ENCODE peak calls at places on chromosomes 3 and 15, in nine cellular contexts. K is stomach, Z is ovary, J is transverse colon, X is A549, W is sigmoid colon, T is SK-N-SH, R is H1, N is upper lobe of left lung. S is an unnamed sample.
A peak's percentile ranks its signal among the peaks of the same experiment; 100 is the strongest.

GRCh38 chr3:180870008-180870733 is 42.3 kb upstream of the FXR1 start:
- DNase-seq in N (no peak), W (peak; percentile 68), X (no peak), T (no peak), Z (peak; percentile 79), J (peak; percentile 9), K (no peak), R (peak; percentile 73), S (no peak)

GRCh38 chr15:34818531-34818930 is 23.2 kb upstream of the ACTC1 start:
- DNase-seq in T (no peak), N (no peak), Z (no peak), R (no peak), W (no peak), J (no peak), K (no peak), X (no peak), S (no peak)

GRCh38 chr3:111750278-111750884 is 108.7 kb upstream of the PHLDB2 start:
- DNase-seq in W (no peak), T (no peak), J (no peak), R (no peak), X (no peak), Z (no peak), N (no peak), K (no peak), S (no peak)

GRCh38 chr3:48656841-48657281 is 5.8 kb downstream of the CELSR3 start:
- DNase-seq in T (no peak), R (no peak), X (no peak), K (no peak), J (no peak), N (no peak), W (no peak), Z (no peak), S (no peak)

GRCh38 chr3:101617478-101617877 is 43.5 kb downstream of the PCNP start:
- DNase-seq in J (no peak), W (no peak), Z (no peak), R (no peak), K (no peak), T (no peak), X (no peak), N (no peak), S (no peak)

GRCh38 chr15:31325432-31325975 is 1.1 kb upstream of the KLF13 start:
- DNase-seq in N (peak; percentile 73), W (peak; percentile 89), J (peak; percentile 77), T (peak; percentile 82), X (no peak), R (no peak), K (peak; percentile 64), Z (peak; percentile 90), S (peak; percentile 70)

GRCh38 chr3:150078983-150079739 is 108.5 kb upstream of the PFN2 start:
- DNase-seq in X (peak; percentile 27), Z (no peak), R (no peak), N (no peak), T (peak; percentile 38), W (peak; percentile 74), J (no peak), K (no peak), S (no peak)

GRCh38 chr15:39239562-39239961 is 341.3 kb upstream of the THBS1 start:
- DNase-seq in W (no peak), X (no peak), R (no peak), J (no peak), T (no peak), K (no peak), Z (no peak), N (no peak), S (no peak)

DNA sequence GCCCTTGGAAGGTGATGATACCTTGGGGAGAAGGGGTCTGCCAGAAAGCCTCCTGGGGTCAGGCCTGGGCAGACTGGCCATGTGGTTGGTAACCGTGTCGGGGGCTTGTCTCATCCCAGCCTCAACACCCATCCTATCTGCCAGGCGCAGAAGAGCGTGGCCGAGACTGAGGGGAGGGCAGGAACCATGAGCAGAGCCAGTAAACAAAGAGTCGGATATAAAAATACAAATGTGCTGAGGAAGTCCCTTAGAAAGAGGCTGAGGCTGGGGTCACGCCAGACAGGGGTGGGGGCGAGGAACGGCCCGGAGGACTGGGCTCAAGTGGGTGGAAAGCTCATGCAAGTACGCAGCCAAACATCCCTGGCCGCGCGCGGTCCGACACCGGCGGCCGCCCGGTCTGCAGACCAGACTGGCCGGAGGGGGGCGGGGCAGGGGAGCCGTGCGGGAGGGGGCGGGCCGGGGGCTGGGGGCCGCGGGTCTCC is 1.9 kb downstream of the CAMK2N2 start:
- DNase-seq in K (no peak), W (no peak), Z (no peak), R (no peak), X (no peak), J (no peak), N (no peak), T (peak; percentile 51), S (no peak)
- H3K4me3 ChIP-seq in K (peak overlapping the region; percentile 63), W (no peak overlapping the region), Z (no peak overlapping the region), R (no peak overlapping the region), X (no peak overlapping the region), J (no peak overlapping the region), N (no peak overlapping the region), T (no peak overlapping the region), S (no peak overlapping the region)

GRCh38 chr3:42728668-42729364 is 26.2 kb upstream of the HHATL start:
- DNase-seq in Z (no peak), N (no peak), X (no peak), R (peak; percentile 30), K (no peak), J (no peak), W (peak; percentile 27), T (no peak), S (no peak)

GRCh38 chr3:42730294-42730693 is 27.7 kb upstream of the HHATL start:
- DNase-seq in Z (no peak), J (no peak), T (no peak), X (no peak), R (peak; percentile 28), W (peak; percentile 46), K (no peak), N (no peak), S (no peak)

GRCh38 chr3:42728056-42728455 is 25.5 kb upstream of the HHATL start:
- DNase-seq in N (no peak), W (peak; percentile 71), J (no peak), R (peak; percentile 31), T (no peak), K (no peak), X (no peak), Z (no peak), S (no peak)

GRCh38 chr3:42730706-42731420 is 28.3 kb upstream of the HHATL start:
- DNase-seq in K (no peak), J (no peak), W (peak; percentile 51), Z (no peak), X (no peak), N (no peak), R (peak; percentile 33), T (no peak), S (no peak)

DNA sequence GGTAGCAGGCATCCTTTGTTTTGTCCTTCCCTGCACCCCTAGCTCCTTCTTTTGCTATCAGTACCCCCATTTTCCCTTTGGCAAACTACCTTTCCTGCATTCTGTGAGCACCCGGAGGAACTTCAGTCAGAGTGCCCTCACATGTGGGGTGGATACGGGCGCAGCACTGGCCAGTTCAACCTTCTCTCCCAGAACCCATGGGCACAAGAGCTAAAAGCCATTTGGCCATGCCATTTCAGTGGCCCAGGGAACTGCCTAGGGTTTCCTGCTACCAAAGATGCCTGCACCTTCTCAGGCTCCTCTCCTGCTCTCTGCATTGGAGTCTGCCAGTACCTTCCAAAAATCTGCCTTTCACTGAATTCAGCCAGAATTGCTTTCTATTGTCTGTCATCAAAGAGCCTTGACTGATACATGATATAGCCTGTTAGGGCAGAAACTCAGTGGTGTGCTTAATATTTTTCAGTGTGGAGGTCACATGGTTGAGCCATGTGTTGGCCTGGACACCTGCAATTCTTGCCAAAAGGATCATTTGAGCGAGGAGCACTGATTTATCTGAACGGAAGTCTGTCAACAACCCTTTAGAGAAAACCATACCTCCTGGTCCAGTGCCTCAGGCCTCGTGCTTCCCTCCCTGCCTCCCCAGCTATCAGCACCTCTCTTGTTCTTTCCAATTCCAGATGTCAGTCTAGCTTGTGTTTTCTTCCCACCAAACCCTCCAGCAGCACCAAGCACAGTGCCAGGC is 27.0 kb upstream of the HHATL start:
- DNase-seq in T (peak; percentile 49), R (peak; percentile 30), Z (no peak), W (peak; percentile 13), J (no peak), N (no peak), X (no peak), K (no peak), S (no peak)
- TF ChIP-seq EP300 in T (no peak), R (no peak), Z (no peak), W (no peak), J (no peak), N (no peak), X (no peak), K (no peak), S (peak; percentile 11)

GRCh38 chr15:96331942-96332853 is 1.7 kb downstream of the NR2F2 start:
- DNase-seq in T (no peak), R (peak; percentile 70), K (no peak), N (peak; percentile 62), J (peak; percentile 41), X (peak; percentile 79), W (peak; percentile 77), Z (peak; percentile 57), S (peak; percentile 4)

GRCh38 chr15:96331141-96331941 is 841 bp downstream of the NR2F2 start:
- DNase-seq in R (peak; percentile 67), W (peak; percentile 76), X (peak; percentile 58), Z (peak; percentile 56), T (peak; percentile 76), N (no peak), J (no peak), K (no peak), S (peak; percentile 5)

GRCh38 chr15:96329403-96329981 is 1.0 kb upstream of the NR2F2 start:
- DNase-seq in T (no peak), X (peak; percentile 10), K (no peak), N (no peak), W (no peak), Z (no peak), R (no peak), J (no peak), S (no peak)

GRCh38 chr15:96330064-96330449 is 443 bp upstream of the NR2F2 start:
- DNase-seq in W (peak; percentile 92), R (peak; percentile 81), J (peak; percentile 66), K (no peak), Z (no peak), N (no peak), T (no peak), X (peak; percentile 82), S (peak; percentile 50)

DNA sequence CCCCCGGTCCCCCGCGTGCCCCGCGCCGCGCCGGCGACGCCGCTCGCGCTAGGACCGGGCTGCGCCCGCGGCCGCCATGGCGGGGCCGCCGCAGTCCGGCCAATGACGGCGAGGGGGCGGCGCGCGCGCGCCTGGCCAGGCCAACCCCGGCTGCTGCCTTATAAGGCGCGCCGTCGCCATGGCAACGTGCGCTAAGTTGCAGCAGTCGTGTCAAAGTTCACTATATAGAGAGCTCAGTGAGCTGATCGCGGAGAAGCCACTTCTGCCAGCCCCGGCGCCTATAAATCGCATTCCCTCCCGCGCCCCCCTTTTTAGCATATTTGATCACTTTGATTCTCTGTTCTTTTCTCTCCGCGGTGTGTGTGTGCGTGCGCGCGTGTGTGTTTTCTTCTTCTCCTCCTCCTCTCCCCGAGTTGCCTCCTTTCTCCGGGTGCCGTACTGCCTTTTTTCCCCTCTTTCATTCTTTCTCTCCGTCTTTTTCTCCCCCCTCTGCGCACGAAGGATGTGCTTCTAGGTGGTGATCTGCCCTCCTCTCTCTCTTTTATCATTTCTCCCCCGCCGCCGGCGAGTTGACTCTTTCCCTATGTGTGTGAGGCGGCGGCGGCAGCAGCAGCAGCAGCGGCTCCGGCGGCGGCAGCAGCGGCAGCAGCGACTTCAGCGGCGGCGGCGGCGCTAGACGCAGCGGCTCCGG is at the start of gene NR2F2:
- DNase-seq in J (peak; percentile 94), X (peak; percentile 98), Z (peak; percentile 99), R (peak; percentile 88), W (peak; percentile 99), K (peak; percentile 98), N (peak; percentile 98), T (peak; percentile 96), S (peak; percentile 98)
- H3K27ac ChIP-seq in J (peak within 1 kb of the TSS; percentile 97), X (peak within 1 kb of the TSS; percentile 89), Z (peak within 1 kb of the TSS; percentile 99), R (no peak within 1 kb of the TSS), W (peak within 1 kb of the TSS; percentile 97), K (peak within 1 kb of the TSS; percentile 96), N (peak within 1 kb of the TSS; percentile 89), T (peak within 1 kb of the TSS; percentile 70), S (peak within 1 kb of the TSS; percentile 95)

DNA sequence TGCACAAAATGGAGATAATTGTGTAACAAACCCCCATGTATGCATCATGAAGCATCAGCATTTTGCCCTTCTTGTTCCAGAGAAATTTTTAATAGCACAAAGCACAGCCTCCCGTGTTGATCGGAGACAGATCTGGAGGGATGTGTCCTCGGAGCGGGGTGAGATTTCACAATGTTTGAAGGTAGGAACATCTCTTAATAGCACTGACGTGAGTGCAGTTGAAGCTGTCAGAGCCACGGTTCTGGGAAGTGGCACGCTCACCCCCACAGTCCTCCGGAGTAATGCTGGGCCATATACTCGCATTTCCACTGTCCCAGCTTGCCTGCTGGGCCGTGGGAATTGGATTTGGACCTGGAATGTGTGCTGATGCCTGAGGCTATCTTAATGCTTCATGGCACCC is 24.1 kb downstream of the ARPP21 start:
- DNase-seq in K (no peak), W (no peak), R (no peak), T (no peak), J (no peak), X (no peak), Z (no peak), N (no peak), S (no peak)
- H3K4me3 ChIP-seq in K (no peak overlapping the region), W (no peak overlapping the region), R (no peak overlapping the region), T (no peak overlapping the region), J (no peak overlapping the region), X (no peak overlapping the region), Z (no peak overlapping the region), N (no peak overlapping the region), S (no peak overlapping the region)

S was measured in tibial nerve.